ENCODE peak calls at places on chromosome 15, in four cellular contexts. S, E, R and K are unnamed samples.
A peak's percentile ranks its signal among the peaks of the same experiment; 100 is the strongest.

GRCh38 chr15:75051161-75051560 is 27.8 kb downstream of the PPCDC start:
- DNase-seq in R (peak; percentile 75), S (no peak), E (no peak), K (no peak)

GRCh38 chr15:70722266-70723123 is 40.9 kb downstream of the UACA start:
- DNase-seq in E (no peak), R (no peak), S (no peak), K (no peak)

GRCh38 chr15:92429378-92430066 is 35.8 kb downstream of the ST8SIA2 start:
- DNase-seq in E (peak; percentile 81), R (no peak), S (no peak), K (no peak)

GRCh38 chr15:80864666-80865065 is 85.5 kb downstream of the CEMIP start:
- DNase-seq in S (no peak), E (no peak), R (no peak), K (no peak)

GRCh38 chr15:59993041-59993750 is 10.9 kb upstream of the FOXB1 start:
- DNase-seq in E (no peak), S (no peak), R (no peak), K (no peak)

GRCh38 chr15:64813075-64813474 is 12.4 kb downstream of the PIF1 start:
- DNase-seq in R (no peak), E (no peak), S (no peak), K (peak; percentile 84)

GRCh38 chr15:68578960-68579935 is at the start of gene CORO2B:
- DNase-seq in S (peak; percentile 59), E (peak; percentile 19), R (peak; percentile 87), K (peak; percentile 34)

GRCh38 chr15:80594091-80594889 is 100.8 kb upstream of the ABHD17C start:
- DNase-seq in S (no peak), R (no peak), E (no peak), K (no peak)

GRCh38 chr15:52183562-52184173 is 7.5 kb downstream of the GNB5 start:
- DNase-seq in R (peak; percentile 28), S (no peak), E (no peak), K (peak; percentile 71)

GRCh38 chr15:33699145-33699544 is 269.2 kb upstream of the CHRM5 start:
- DNase-seq in R (no peak), E (no peak), S (no peak), K (no peak)

GRCh38 chr15:63763476-63764123 is 70.1 kb downstream of the HERC1 start:
- DNase-seq in R (no peak), E (peak; percentile 52), S (no peak), K (no peak)

GRCh38 chr15:31257286-31257685 is 69.3 kb upstream of the KLF13 start:
- DNase-seq in R (no peak), E (no peak), S (no peak), K (no peak)

GRCh38 chr15:68055224-68055705 is 1.1 kb downstream of the PIAS1 start:
- DNase-seq in E (peak; percentile 71), R (no peak), S (no peak), K (peak; percentile 62)

GRCh38 chr15:25236143-25236860 is 202.5 kb downstream of the UBE3A start:
- DNase-seq in E (no peak), S (no peak), R (no peak), K (no peak)

GRCh38 chr15:33425149-33425548 is 114.4 kb downstream of the RYR3 start:
- DNase-seq in R (no peak), E (peak; percentile 95), S (peak; percentile 20), K (no peak)

GRCh38 chr15:96064351-96064756 is 266.1 kb upstream of the NR2F2 start:
- DNase-seq in R (peak; percentile 61), S (no peak), E (no peak), K (peak; percentile 27)

GRCh38 chr15:32716216-32716959 is 1.4 kb upstream of the GREM1 start:
- DNase-seq in S (no peak), R (no peak), E (no peak), K (no peak)

GRCh38 chr15:70873232-70874054 is 18.8 kb downstream of the THAP10 start:
- DNase-seq in S (no peak), R (no peak), E (no peak), K (no peak)

GRCh38 chr15:101017041-101017754 is 98.0 kb downstream of the LRRK1 start:
- DNase-seq in S (no peak), E (no peak), R (no peak), K (peak; percentile 14)

GRCh38 chr15:82646250-82647044 is 716 bp downstream of the CPEB1 start:
- DNase-seq in R (no peak), S (peak; percentile 27), E (no peak), K (peak; percentile 52)

GRCh38 chr15:27589260-27589659 is 509.9 kb downstream of the OCA2 start:
- DNase-seq in R (no peak), S (no peak), E (no peak), K (no peak)

GRCh38 chr15:56149071-56149470 is 94.6 kb downstream of the RFX7 start:
- DNase-seq in E (peak; percentile 24), S (no peak), R (no peak), K (no peak)

GRCh38 chr15:58413253-58413652 is 18.5 kb upstream of the LIPC start:
- DNase-seq in E (no peak), R (no peak), S (no peak), K (no peak)

GRCh38 chr15:67033521-67033920 is 31.9 kb upstream of the SMAD3 start:
- DNase-seq in S (no peak), R (peak; percentile 76), E (no peak), K (no peak)

GRCh38 chr15:67032608-67033007 is 32.8 kb upstream of the SMAD3 start:
- DNase-seq in S (no peak), R (no peak), E (no peak), K (no peak)

GRCh38 chr15:67031321-67031720 is 34.1 kb upstream of the SMAD3 start:
- DNase-seq in S (no peak), E (no peak), R (no peak), K (no peak)

GRCh38 chr15:67033012-67033411 is 32.4 kb upstream of the SMAD3 start:
- DNase-seq in S (no peak), E (no peak), R (no peak), K (no peak)

GRCh38 chr15:67030036-67030762 is 35.2 kb upstream of the SMAD3 start:
- DNase-seq in S (no peak), R (no peak), E (no peak), K (no peak)
- H3K4me3 ChIP-seq in S (no peak overlapping the region), R (no peak overlapping the region), E (no peak overlapping the region), K (no peak overlapping the region)

DNA sequence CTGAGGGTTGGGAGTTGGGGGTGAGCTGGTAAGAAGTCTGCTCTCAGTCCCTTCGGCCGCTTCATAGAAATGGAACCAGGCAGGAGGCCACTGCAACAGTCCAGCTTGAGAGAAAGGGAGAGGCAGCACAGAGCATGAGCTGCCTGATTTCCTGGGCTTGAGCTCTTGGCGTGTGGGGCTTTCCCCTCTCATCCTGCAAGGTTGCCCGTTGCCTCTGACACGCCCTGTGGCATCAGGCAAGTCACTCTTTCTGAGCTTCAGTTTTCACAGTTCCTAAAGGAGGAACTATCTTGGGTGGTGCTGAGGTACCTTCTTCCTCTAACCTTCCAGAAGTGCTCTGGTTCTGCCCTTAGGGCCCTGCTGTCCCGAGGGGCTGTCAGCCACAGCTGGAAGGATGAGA is 4.9 kb downstream of the MESP2 start:
- DNase-seq in R (peak; percentile 5), S (no peak), E (peak; percentile 77), K (no peak)
- H3K4me3 ChIP-seq in R (no peak overlapping the region), S (no peak overlapping the region), E (no peak overlapping the region), K (no peak overlapping the region)

DNA sequence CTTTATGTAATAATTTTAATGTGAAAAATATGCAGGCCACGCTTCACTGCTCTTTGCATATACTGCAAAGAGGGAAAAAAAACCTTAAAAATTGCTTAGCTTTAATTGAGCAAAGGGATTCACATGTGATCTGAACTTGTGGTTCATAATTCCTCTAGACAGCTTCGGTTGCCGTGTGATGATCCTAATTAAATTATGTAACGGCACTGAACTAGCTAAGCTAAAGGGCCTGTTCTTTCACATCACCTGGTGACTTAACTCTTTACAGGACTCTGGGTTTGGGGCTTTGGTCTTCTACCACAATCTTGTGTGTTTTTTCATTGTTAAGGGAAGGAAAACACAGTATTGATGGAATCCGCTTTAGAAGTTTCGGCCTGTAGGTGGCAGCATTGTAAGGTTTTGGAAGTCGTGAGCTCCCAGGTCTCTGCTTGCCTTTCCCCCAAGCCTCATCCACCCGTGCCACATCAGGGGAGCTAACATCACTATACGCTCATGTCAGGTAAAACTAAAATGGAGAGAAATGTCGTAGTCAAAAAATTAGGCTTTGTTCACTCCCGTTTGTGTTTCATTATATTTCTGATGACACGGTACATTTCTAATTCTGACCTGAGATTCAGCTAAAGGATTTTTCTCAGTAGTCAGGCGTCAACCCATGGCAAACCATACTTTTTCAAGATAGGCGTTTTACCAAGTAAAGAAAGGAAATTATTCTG is 205.6 kb upstream of the DPH6 start:
- DNase-seq in R (peak; percentile 86), E (peak; percentile 57), S (peak; percentile 65), K (peak; percentile 91)
- H3K4me3 ChIP-seq in R (no peak overlapping the region), E (no peak overlapping the region), S (no peak overlapping the region), K (peak overlapping the region; percentile 14)

GRCh38 chr15:99122831-99123705 is 18.2 kb downstream of the SYNM start:
- DNase-seq in E (no peak), R (peak; percentile 70), S (no peak), K (no peak)
- H3K4me3 ChIP-seq in E (peak overlapping the region; percentile 20), R (no peak overlapping the region), S (peak overlapping the region; percentile 8), K (no peak overlapping the region)

DNA sequence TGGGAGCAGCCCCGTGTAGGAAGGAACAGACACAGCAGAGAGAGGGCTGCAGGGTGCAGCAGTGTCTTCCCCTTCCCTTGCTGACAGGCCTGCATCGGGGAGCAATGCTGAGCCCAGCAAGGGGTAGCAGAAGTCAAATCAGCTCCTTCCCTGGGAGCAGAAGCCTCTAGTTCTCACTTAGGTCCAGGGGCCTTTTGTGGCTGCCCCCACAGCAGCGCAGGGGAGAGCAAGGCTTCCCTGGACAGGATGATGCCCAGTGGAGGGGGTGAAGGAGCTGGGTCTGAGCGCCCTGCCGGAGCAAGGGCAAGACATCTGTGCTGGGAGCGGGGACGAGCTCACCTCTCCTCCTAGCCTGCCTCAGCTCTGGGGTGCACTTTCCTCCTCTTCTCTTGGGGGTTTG is 827 bp downstream of the PLCB2 start:
- DNase-seq in R (peak; percentile 42), E (no peak), S (no peak), K (no peak)
- H3K4me3 ChIP-seq in R (no peak overlapping the region), E (no peak overlapping the region), S (no peak overlapping the region), K (no peak overlapping the region)

DNA sequence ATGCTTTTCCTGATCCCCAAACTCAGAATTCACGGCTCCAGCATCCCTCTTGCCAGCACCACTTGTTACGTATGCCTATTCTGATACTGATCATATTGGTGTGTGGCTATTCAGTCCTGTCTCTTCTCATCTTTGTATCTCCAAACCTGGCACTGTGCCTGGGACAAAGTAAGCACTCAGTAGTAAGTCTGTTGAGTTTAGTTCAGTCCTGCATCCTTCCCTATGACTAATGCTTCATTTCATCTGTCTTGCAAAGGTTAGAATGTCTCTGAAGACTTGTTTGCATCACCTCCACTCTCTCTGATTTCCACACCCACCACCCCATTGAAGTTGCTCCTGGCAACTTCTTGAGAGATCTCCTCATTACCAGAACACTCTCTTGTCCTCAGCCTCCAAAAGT is 80.3 kb downstream of the HMG20A start:
- DNase-seq in R (no peak), S (no peak), E (peak; percentile 69), K (no peak)
- H3K4me3 ChIP-seq in R (no peak overlapping the region), S (no peak overlapping the region), E (no peak overlapping the region), K (no peak overlapping the region)

DNA sequence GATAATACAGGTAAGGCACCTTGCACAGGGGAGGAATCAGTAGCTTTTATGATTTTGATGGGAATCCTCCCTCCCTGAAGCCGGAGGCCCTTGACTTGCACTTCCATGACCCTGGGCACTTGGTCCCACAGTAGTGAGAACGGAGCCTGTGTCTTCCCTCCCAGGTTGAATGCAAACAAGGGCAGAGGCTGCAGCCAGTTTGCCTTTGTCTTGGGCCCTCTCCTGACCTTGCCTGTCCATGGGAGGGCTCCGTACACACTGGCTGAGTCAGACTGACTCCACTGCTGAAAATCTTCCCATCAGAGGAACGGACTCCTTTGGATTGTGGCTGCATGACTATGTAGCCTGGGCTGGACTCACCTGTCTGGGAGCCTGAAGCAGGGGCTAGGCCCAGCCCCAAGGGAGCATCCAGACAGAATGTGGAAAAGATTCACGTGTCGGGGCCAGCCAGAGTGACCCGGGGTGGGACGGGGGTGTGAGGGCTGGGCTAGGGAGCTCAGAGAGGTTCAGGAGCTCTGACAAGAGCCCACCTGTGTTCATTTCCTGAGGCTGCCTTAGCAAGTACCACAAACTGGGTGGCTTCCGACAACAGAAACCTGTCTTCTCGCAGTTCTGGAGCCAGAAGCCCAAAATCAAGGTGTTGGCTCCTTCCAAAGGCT is 9.5 kb downstream of the TBC1D21 start:
- DNase-seq in E (no peak), S (peak; percentile 6), R (no peak), K (no peak)
- H3K4me3 ChIP-seq in E (no peak overlapping the region), S (no peak overlapping the region), R (no peak overlapping the region), K (no peak overlapping the region)